ENCODE peak calls at places on chromosomes 2 and 18, in nine cellular contexts. G, O, J, A, V, N, Z, R and P are unnamed samples.

GRCh38 chr2:12797815-12798214 is 81.1 kb downstream of the TRIB2 start:
- DNase-seq in G (no peak), O (peak; percentile 73), N (no peak), A (no peak), R (peak; percentile 70), Z (no peak), J (no peak), V (peak; percentile 44), P (peak; percentile 27)

GRCh38 chr18:57780318-57781127 is 22.6 kb downstream of the ATP8B1 start:
- DNase-seq in J (no peak), G (no peak), V (peak; percentile 94), Z (no peak), R (peak; percentile 47), N (no peak), A (no peak), O (peak; percentile 88), P (peak; percentile 92)

GRCh38 chr2:11503354-11503927 is 30.4 kb upstream of the GREB1 start:
- DNase-seq in A (no peak), O (peak; percentile 25), N (no peak), Z (no peak), G (no peak), J (no peak), V (no peak), R (no peak), P (no peak)

GRCh38 chr2:45851111-45851510 is 199.6 kb downstream of the PRKCE start:
- DNase-seq in J (no peak), G (no peak), V (no peak), Z (no peak), O (peak; percentile 50), R (peak; percentile 44), A (no peak), N (no peak), P (no peak)

GRCh38 chr2:241633561-241633960 is 3.4 kb downstream of the THAP4 start:
- DNase-seq in G (no peak), R (no peak), J (no peak), Z (no peak), O (no peak), N (no peak), A (no peak), V (no peak), P (no peak)

GRCh38 chr18:24499814-24500601 is 39.6 kb downstream of the HRH4 start:
- DNase-seq in A (no peak), O (no peak), G (no peak), R (no peak), Z (no peak), V (peak; percentile 50), N (no peak), J (no peak), P (no peak)

GRCh38 chr2:241595600-241596140 is 37.1 kb downstream of the BOK start:
- DNase-seq in A (no peak), N (peak; percentile 49), V (no peak), R (no peak), G (no peak), O (no peak), Z (no peak), J (peak; percentile 31), P (no peak)

GRCh38 chr2:127087780-127088495 is 19.0 kb downstream of the BIN1 start:
- DNase-seq in J (no peak), G (no peak), Z (no peak), A (no peak), O (no peak), R (no peak), N (no peak), V (peak; percentile 12), P (no peak)

GRCh38 chr2:37843554-37843953 is 81.5 kb upstream of the RMDN2 start:
- DNase-seq in A (no peak), V (peak; percentile 75), G (no peak), O (peak; percentile 25), Z (no peak), J (no peak), N (no peak), R (peak; percentile 55), P (peak; percentile 46)

GRCh38 chr18:55779711-55780590 is 192.0 kb upstream of the TCF4 start:
- DNase-seq in R (no peak), Z (no peak), V (peak; percentile 30), O (no peak), G (no peak), N (no peak), A (no peak), J (no peak), P (peak; percentile 50)

GRCh38 chr2:128260239-128261138 is 58.2 kb downstream of the HS6ST1 start:
- DNase-seq in J (no peak), R (peak; percentile 78), V (peak; percentile 81), G (no peak), A (no peak), Z (no peak), N (peak; percentile 86), O (peak; percentile 79), P (peak; percentile 91)

GRCh38 chr2:120619579-120619978 is 116.1 kb upstream of the GLI2 start:
- DNase-seq in N (peak; percentile 89), O (no peak), A (no peak), J (no peak), G (no peak), Z (no peak), R (no peak), V (no peak), P (no peak)

GRCh38 chr18:71114550-71115210 is 825.8 kb downstream of the SOCS6 start:
- DNase-seq in G (no peak), R (no peak), O (no peak), V (no peak), J (no peak), Z (no peak), A (no peak), N (no peak), P (no peak)

GRCh38 chr2:100054426-100054825 is 88.0 kb downstream of the AFF3 start:
- DNase-seq in A (no peak), N (no peak), G (no peak), O (no peak), R (no peak), Z (no peak), J (no peak), V (no peak), P (no peak)

GRCh38 chr2:13201924-13202323 is 485.2 kb downstream of the TRIB2 start:
- DNase-seq in J (no peak), V (no peak), O (peak; percentile 9), R (peak; percentile 7), A (no peak), Z (no peak), G (no peak), N (no peak), P (no peak)

GRCh38 chr18:9209230-9209629 is 72.6 kb downstream of the ANKRD12 start:
- DNase-seq in Z (no peak), V (peak; percentile 30), G (no peak), R (no peak), N (no peak), O (no peak), J (no peak), A (no peak), P (no peak)

GRCh38 chr2:68320118-68320641 is 431 bp upstream of the CNRIP1 start:
- DNase-seq in R (peak; percentile 45), O (peak; percentile 70), A (no peak), N (no peak), G (no peak), V (no peak), J (no peak), Z (no peak), P (no peak)

GRCh38 chr18:21663615-21664014 is 41.0 kb downstream of the ABHD3 start:
- DNase-seq in O (no peak), Z (no peak), A (no peak), V (no peak), J (no peak), R (no peak), N (no peak), G (no peak), P (no peak)

GRCh38 chr2:64406407-64406774 is 47.6 kb upstream of the LGALSL start:
- DNase-seq in V (no peak), J (no peak), R (no peak), G (no peak), A (no peak), Z (no peak), O (no peak), N (peak; percentile 41), P (no peak)

GRCh38 chr18:48994044-48994651 is 43.4 kb upstream of the SMAD7 start:
- DNase-seq in A (no peak), V (peak; percentile 83), N (peak; percentile 48), R (no peak), Z (no peak), G (no peak), O (peak; percentile 82), J (no peak), P (peak; percentile 97)

GRCh38 chr2:234095301-234095700 is 44.8 kb downstream of the SPP2 start:
- DNase-seq in V (no peak), N (no peak), O (no peak), A (no peak), Z (no peak), G (no peak), J (no peak), R (no peak), P (no peak)

GRCh38 chr18:78634061-78634696 is 345.4 kb upstream of the SALL3 start:
- DNase-seq in G (no peak), O (no peak), J (peak; percentile 40), N (no peak), V (no peak), A (no peak), R (no peak), Z (no peak), P (no peak)

GRCh38 chr2:88537640-88538039 is 85.1 kb upstream of the FOXI3 start:
- DNase-seq in Z (no peak), R (no peak), O (no peak), G (no peak), N (no peak), J (no peak), V (no peak), A (no peak), P (no peak)

GRCh38 chr18:79587298-79588125 is 92.1 kb upstream of the CTDP1 start:
- DNase-seq in N (no peak), R (no peak), V (no peak), G (no peak), A (no peak), J (peak; percentile 69), O (no peak), Z (no peak), P (no peak)

GRCh38 chr18:22926454-22926853 is 6.7 kb upstream of the RBBP8 start:
- DNase-seq in J (no peak), V (no peak), R (no peak), A (no peak), G (no peak), Z (no peak), O (no peak), N (no peak), P (no peak)

GRCh38 chr18:52715961-52716360 is 376.0 kb downstream of the DCC start:
- DNase-seq in O (no peak), V (no peak), J (no peak), N (no peak), G (no peak), R (peak; percentile 4), Z (no peak), A (no peak), P (no peak)

GRCh38 chr2:24111407-24111861 is 11.7 kb downstream of the PFN4 start:
- DNase-seq in A (no peak), V (peak; percentile 35), R (peak; percentile 75), G (no peak), J (no peak), N (no peak), Z (no peak), O (peak; percentile 86), P (peak; percentile 13)